ENCODE peak calls at places on chromosomes 6 and 20, in eight cellular contexts. One of them, this sample, is unnamed.

GRCh38 chr6:47700051-47700450 is 1.7 kb downstream of the ADGRF4 start:
- DNase-seq in cardiac muscle cell: peak; percentile 81
- DNase-seq in A549: peak; percentile 9
- DNase-seq in psoas muscle: no peak
- DNase-seq in BJ: no peak
- DNase-seq in brain pericyte: no peak
- DNase-seq in HuH-7.5: no peak
- DNase-seq in H9: no peak
- DNase-seq in this sample: no peak

GRCh38 chr20:58081842-58082241 is 146.6 kb downstream of the ANKRD60 start:
- DNase-seq in cardiac muscle cell: peak; percentile 58
- DNase-seq in A549: no peak
- DNase-seq in psoas muscle: no peak
- DNase-seq in BJ: peak; percentile 85
- DNase-seq in brain pericyte: no peak
- DNase-seq in HuH-7.5: no peak
- DNase-seq in H9: no peak
- DNase-seq in this sample: no peak

GRCh38 chr6:36985963-36986703 is at the start of gene MTCH1:
- DNase-seq in cardiac muscle cell: peak; percentile 94
- DNase-seq in A549: peak; percentile 76
- DNase-seq in psoas muscle: peak; percentile 96
- DNase-seq in BJ: peak; percentile 10
- DNase-seq in brain pericyte: peak; percentile 65
- DNase-seq in HuH-7.5: peak; percentile 80
- DNase-seq in H9: peak; percentile 84
- DNase-seq in this sample: peak; percentile 67

GRCh38 chr6:8707369-8707768 is 272.0 kb upstream of the SLC35B3 start:
- DNase-seq in cardiac muscle cell: no peak
- DNase-seq in A549: no peak
- DNase-seq in psoas muscle: no peak
- DNase-seq in BJ: no peak
- DNase-seq in brain pericyte: no peak
- DNase-seq in HuH-7.5: no peak
- DNase-seq in H9: no peak
- DNase-seq in this sample: no peak

GRCh38 chr6:35496036-35496850 is 636 bp downstream of the TEAD3 start:
- DNase-seq in cardiac muscle cell: peak; percentile 43
- DNase-seq in A549: peak; percentile 43
- DNase-seq in psoas muscle: peak; percentile 72
- DNase-seq in BJ: no peak
- DNase-seq in brain pericyte: no peak
- DNase-seq in HuH-7.5: peak; percentile 77
- DNase-seq in H9: no peak
- DNase-seq in this sample: no peak

GRCh38 chr20:62025832-62026563 is 39.7 kb downstream of the TAF4 start:
- DNase-seq in cardiac muscle cell: peak; percentile 85
- DNase-seq in A549: no peak
- DNase-seq in psoas muscle: peak; percentile 36
- DNase-seq in BJ: peak; percentile 12
- DNase-seq in brain pericyte: no peak
- DNase-seq in HuH-7.5: no peak
- DNase-seq in H9: no peak
- DNase-seq in this sample: peak; percentile 20

GRCh38 chr6:56699066-56699654 is 56.5 kb upstream of the DST start:
- DNase-seq in cardiac muscle cell: peak; percentile 60
- DNase-seq in A549: no peak
- DNase-seq in psoas muscle: no peak
- DNase-seq in BJ: no peak
- DNase-seq in brain pericyte: no peak
- DNase-seq in HuH-7.5: no peak
- DNase-seq in H9: no peak
- DNase-seq in this sample: no peak

GRCh38 chr20:48921883-48922867 is 664 bp downstream of the ARFGEF2 start:
- DNase-seq in cardiac muscle cell: no peak
- DNase-seq in A549: peak; percentile 52
- DNase-seq in psoas muscle: no peak
- DNase-seq in BJ: no peak
- DNase-seq in brain pericyte: no peak
- DNase-seq in HuH-7.5: peak; percentile 89
- DNase-seq in H9: no peak
- DNase-seq in this sample: no peak

GRCh38 chr6:129923520-129923919 is 62.4 kb upstream of the TMEM244 start:
- DNase-seq in cardiac muscle cell: peak; percentile 38
- DNase-seq in A549: no peak
- DNase-seq in psoas muscle: no peak
- DNase-seq in BJ: peak; percentile 34
- DNase-seq in brain pericyte: no peak
- DNase-seq in HuH-7.5: no peak
- DNase-seq in H9: no peak
- DNase-seq in this sample: no peak

GRCh38 chr20:47618479-47618878 is 116.8 kb downstream of the NCOA3 start:
- DNase-seq in cardiac muscle cell: no peak
- DNase-seq in A549: no peak
- DNase-seq in psoas muscle: no peak
- DNase-seq in BJ: no peak
- DNase-seq in brain pericyte: no peak
- DNase-seq in HuH-7.5: no peak
- DNase-seq in H9: no peak
- DNase-seq in this sample: no peak

GRCh38 chr6:157229733-157230132 is 93.6 kb downstream of the TMEM242 start:
- DNase-seq in cardiac muscle cell: no peak
- DNase-seq in A549: no peak
- DNase-seq in psoas muscle: no peak
- DNase-seq in BJ: no peak
- DNase-seq in brain pericyte: no peak
- DNase-seq in HuH-7.5: no peak
- DNase-seq in H9: no peak
- DNase-seq in this sample: no peak

GRCh38 chr6:97186416-97186999 is 96.5 kb downstream of the MMS22L start:
- DNase-seq in cardiac muscle cell: peak; percentile 80
- DNase-seq in A549: peak; percentile 6
- DNase-seq in psoas muscle: peak; percentile 59
- DNase-seq in BJ: no peak
- DNase-seq in brain pericyte: no peak
- DNase-seq in HuH-7.5: peak; percentile 6
- DNase-seq in H9: peak; percentile 50
- DNase-seq in this sample: peak; percentile 38

GRCh38 chr6:123808556-123808955 is 4.9 kb downstream of the NKAIN2 start:
- DNase-seq in cardiac muscle cell: no peak
- DNase-seq in A549: no peak
- DNase-seq in psoas muscle: no peak
- DNase-seq in BJ: no peak
- DNase-seq in brain pericyte: no peak
- DNase-seq in HuH-7.5: no peak
- DNase-seq in H9: no peak
- DNase-seq in this sample: no peak

GRCh38 chr20:22473293-22473692 is 111.1 kb downstream of the FOXA2 start:
- DNase-seq in cardiac muscle cell: no peak
- DNase-seq in A549: no peak
- DNase-seq in psoas muscle: no peak
- DNase-seq in BJ: no peak
- DNase-seq in brain pericyte: no peak
- DNase-seq in HuH-7.5: no peak
- DNase-seq in H9: no peak
- DNase-seq in this sample: no peak

GRCh38 chr6:25660512-25660911 is 8.5 kb downstream of the SCGN start:
- DNase-seq in cardiac muscle cell: peak; percentile 54
- DNase-seq in A549: peak; percentile 67
- DNase-seq in psoas muscle: no peak
- DNase-seq in BJ: peak; percentile 9
- DNase-seq in brain pericyte: no peak
- DNase-seq in HuH-7.5: peak; percentile 14
- DNase-seq in H9: no peak
- DNase-seq in this sample: no peak

GRCh38 chr6:43878823-43879495 is 108.9 kb downstream of the VEGFA start:
- DNase-seq in cardiac muscle cell: peak; percentile 15
- DNase-seq in A549: no peak
- DNase-seq in psoas muscle: peak; percentile 5
- DNase-seq in BJ: no peak
- DNase-seq in brain pericyte: no peak
- DNase-seq in HuH-7.5: no peak
- DNase-seq in H9: no peak
- DNase-seq in this sample: no peak

GRCh38 chr6:151616600-151616999 is 122.8 kb downstream of the CCDC170 start:
- DNase-seq in cardiac muscle cell: no peak
- DNase-seq in A549: no peak
- DNase-seq in psoas muscle: no peak
- DNase-seq in BJ: no peak
- DNase-seq in brain pericyte: no peak
- DNase-seq in HuH-7.5: no peak
- DNase-seq in H9: no peak
- DNase-seq in this sample: no peak

GRCh38 chr6:28081486-28081751 is 1.1 kb downstream of the ZNF165 start:
- DNase-seq in cardiac muscle cell: no peak
- DNase-seq in A549: no peak
- DNase-seq in psoas muscle: no peak
- DNase-seq in BJ: no peak
- DNase-seq in brain pericyte: no peak
- DNase-seq in HuH-7.5: no peak
- DNase-seq in H9: no peak
- DNase-seq in this sample: no peak

GRCh38 chr6:144349690-144350132 is 64.6 kb downstream of the UTRN start:
- DNase-seq in cardiac muscle cell: peak; percentile 79
- DNase-seq in A549: no peak
- DNase-seq in psoas muscle: no peak
- DNase-seq in BJ: no peak
- DNase-seq in brain pericyte: peak; percentile 52
- DNase-seq in HuH-7.5: no peak
- DNase-seq in H9: no peak
- DNase-seq in this sample: no peak

GRCh38 chr20:23629017-23629541 is 8.7 kb downstream of the CST3 start:
- DNase-seq in cardiac muscle cell: peak; percentile 88
- DNase-seq in A549: peak; percentile 68
- DNase-seq in psoas muscle: peak; percentile 75
- DNase-seq in BJ: no peak
- DNase-seq in brain pericyte: no peak
- DNase-seq in HuH-7.5: no peak
- DNase-seq in H9: no peak
- DNase-seq in this sample: peak; percentile 8

GRCh38 chr20:5504061-5504739 is 187.4 kb upstream of the PROKR2 start:
- DNase-seq in cardiac muscle cell: peak; percentile 60
- DNase-seq in A549: no peak
- DNase-seq in psoas muscle: peak; percentile 76
- DNase-seq in BJ: peak; percentile 21
- DNase-seq in brain pericyte: no peak
- DNase-seq in HuH-7.5: peak; percentile 78
- DNase-seq in H9: peak; percentile 68
- DNase-seq in this sample: no peak

GRCh38 chr6:106547961-106548453 is 81.3 kb downstream of the RTN4IP1 start:
- DNase-seq in cardiac muscle cell: peak; percentile 80
- DNase-seq in A549: no peak
- DNase-seq in psoas muscle: no peak
- DNase-seq in BJ: no peak
- DNase-seq in brain pericyte: no peak
- DNase-seq in HuH-7.5: peak; percentile 24
- DNase-seq in H9: no peak
- DNase-seq in this sample: peak; percentile 72

GRCh38 chr6:33118525-33119123 is 42.8 kb downstream of the HLA-DPB1 start:
- DNase-seq in cardiac muscle cell: peak; percentile 62
- DNase-seq in A549: no peak
- DNase-seq in psoas muscle: no peak
- DNase-seq in BJ: no peak
- DNase-seq in brain pericyte: no peak
- DNase-seq in HuH-7.5: no peak
- DNase-seq in H9: no peak
- DNase-seq in this sample: peak; percentile 8

GRCh38 chr20:13009682-13010406 is 1.1 kb downstream of the SPTLC3 start:
- DNase-seq in cardiac muscle cell: peak; percentile 97
- DNase-seq in A549: no peak
- DNase-seq in psoas muscle: no peak
- DNase-seq in BJ: peak; percentile 34
- DNase-seq in brain pericyte: peak; percentile 57
- DNase-seq in HuH-7.5: no peak
- DNase-seq in H9: no peak
- DNase-seq in this sample: peak; percentile 81

GRCh38 chr6:146850238-146850896 is 251.6 kb downstream of the ADGB start:
- DNase-seq in cardiac muscle cell: peak; percentile 80
- DNase-seq in A549: no peak
- DNase-seq in psoas muscle: no peak
- DNase-seq in BJ: no peak
- DNase-seq in brain pericyte: no peak
- DNase-seq in HuH-7.5: no peak
- DNase-seq in H9: no peak
- DNase-seq in this sample: peak; percentile 50

GRCh38 chr6:5732496-5732895 is 274.2 kb downstream of the NRN1 start:
- DNase-seq in cardiac muscle cell: no peak
- DNase-seq in A549: no peak
- DNase-seq in psoas muscle: no peak
- DNase-seq in BJ: no peak
- DNase-seq in brain pericyte: no peak
- DNase-seq in HuH-7.5: no peak
- DNase-seq in H9: no peak
- DNase-seq in this sample: no peak

GRCh38 chr6:166464418-166465400 is 82.0 kb upstream of the MPC1 start:
- DNase-seq in cardiac muscle cell: no peak
- DNase-seq in A549: no peak
- DNase-seq in psoas muscle: no peak
- DNase-seq in BJ: no peak
- DNase-seq in brain pericyte: no peak
- DNase-seq in HuH-7.5: no peak
- DNase-seq in H9: no peak
- DNase-seq in this sample: no peak

GRCh38 chr6:107293421-107293820 is 165.9 kb downstream of the PDSS2 start:
- DNase-seq in cardiac muscle cell: no peak
- DNase-seq in A549: no peak
- DNase-seq in psoas muscle: no peak
- DNase-seq in BJ: no peak
- DNase-seq in brain pericyte: no peak
- DNase-seq in HuH-7.5: no peak
- DNase-seq in H9: no peak
- DNase-seq in this sample: no peak

GRCh38 chr6:134663800-134664535 is 285.9 kb downstream of the ALDH8A1 start:
- DNase-seq in cardiac muscle cell: no peak
- DNase-seq in A549: no peak
- DNase-seq in psoas muscle: no peak
- DNase-seq in BJ: no peak
- DNase-seq in brain pericyte: no peak
- DNase-seq in HuH-7.5: no peak
- DNase-seq in H9: no peak
- DNase-seq in this sample: no peak

GRCh38 chr6:158338311-158339112 is 26.2 kb downstream of the TULP4 start:
- DNase-seq in cardiac muscle cell: no peak
- DNase-seq in A549: no peak
- DNase-seq in psoas muscle: no peak
- DNase-seq in BJ: no peak
- DNase-seq in brain pericyte: no peak
- DNase-seq in HuH-7.5: no peak
- DNase-seq in H9: no peak
- DNase-seq in this sample: no peak

GRCh38 chr20:63641146-63641791 is 12.0 kb downstream of the STMN3 start:
- DNase-seq in cardiac muscle cell: peak; percentile 45
- DNase-seq in A549: no peak
- DNase-seq in psoas muscle: no peak
- DNase-seq in BJ: no peak
- DNase-seq in brain pericyte: no peak
- DNase-seq in HuH-7.5: no peak
- DNase-seq in H9: no peak
- DNase-seq in this sample: no peak

GRCh38 chr6:6556162-6556737 is 32.3 kb upstream of the LY86 start:
- DNase-seq in cardiac muscle cell: peak; percentile 30
- DNase-seq in A549: no peak
- DNase-seq in psoas muscle: no peak
- DNase-seq in BJ: no peak
- DNase-seq in brain pericyte: no peak
- DNase-seq in HuH-7.5: no peak
- DNase-seq in H9: no peak
- DNase-seq in this sample: no peak

GRCh38 chr6:113405326-113406050 is 451.7 kb upstream of the MARCKS start:
- DNase-seq in cardiac muscle cell: no peak
- DNase-seq in A549: no peak
- DNase-seq in psoas muscle: no peak
- DNase-seq in BJ: peak; percentile 34
- DNase-seq in brain pericyte: no peak
- DNase-seq in HuH-7.5: no peak
- DNase-seq in H9: no peak
- DNase-seq in this sample: no peak

GRCh38 chr6:42260424-42260888 is 42.8 kb upstream of the MRPS10 start:
- DNase-seq in cardiac muscle cell: no peak
- DNase-seq in A549: peak; percentile 40
- DNase-seq in psoas muscle: peak; percentile 81
- DNase-seq in BJ: no peak
- DNase-seq in brain pericyte: no peak
- DNase-seq in HuH-7.5: peak; percentile 61
- DNase-seq in H9: peak; percentile 72
- DNase-seq in this sample: no peak